ENCODE peak calls at places on chromosomes 6 and 20, in eight cellular contexts. P, H, R, Y, O, V, F and W are unnamed samples. For H3K4me1, the result is how much of the 10 kb centered on the place peaks cover.

GRCh38 chr6:92911301-92911700 is 508.1 kb downstream of the EPHA7 start:
- DNase-seq in O (no peak), H (no peak), Y (no peak), P (no peak), R (no peak), V (no peak), F (no peak), W (no peak)

GRCh38 chr6:150030611-150031010 is 5.3 kb upstream of the RAET1L start:
- DNase-seq in P (no peak), O (no peak), H (no peak), R (no peak), V (no peak), F (no peak), Y (no peak), W (no peak)

GRCh38 chr6:4280721-4281120 is 145.3 kb upstream of the ECI2 start:
- DNase-seq in F (no peak), V (no peak), H (no peak), O (peak), Y (peak), P (no peak), R (no peak), W (no peak)

GRCh38 chr20:16222859-16223411 is 350.3 kb downstream of the KIF16B start:
- DNase-seq in R (no peak), Y (no peak), V (no peak), O (no peak), P (no peak), H (no peak), F (no peak), W (no peak)

GRCh38 chr20:37627767-37628130 is 66.1 kb upstream of the CTNNBL1 start:
- DNase-seq in Y (no peak), V (no peak), P (no peak), R (no peak), F (no peak), O (no peak), H (no peak), W (no peak)

GRCh38 chr6:85066270-85066669 is 301.9 kb upstream of the TBX18 start:
- DNase-seq in H (no peak), Y (no peak), F (no peak), O (no peak), V (no peak), P (no peak), R (no peak), W (no peak)

GRCh38 chr6:38476141-38476540 is 163.6 kb downstream of the BTBD9 start:
- DNase-seq in R (no peak), V (no peak), H (no peak), P (no peak), O (no peak), Y (no peak), F (no peak), W (no peak)

GRCh38 chr6:18362058-18362561 is 25.0 kb upstream of the RNF144B start:
- DNase-seq in P (no peak), V (no peak), Y (no peak), F (no peak), O (peak), H (peak), R (no peak), W (no peak)

GRCh38 chr6:18269717-18270116 is 5.4 kb upstream of the DEK start:
- DNase-seq in V (no peak), H (peak), O (no peak), P (no peak), Y (no peak), R (no peak), F (no peak), W (no peak)

GRCh38 chr20:22524393-22525015 is 59.9 kb downstream of the FOXA2 start:
- DNase-seq in O (no peak), Y (no peak), V (no peak), R (no peak), P (no peak), H (no peak), F (no peak), W (no peak)

GRCh38 chr6:11140061-11140460 is 28.5 kb upstream of the ERVFRD-1 start:
- DNase-seq in H (no peak), V (no peak), Y (no peak), F (no peak), O (peak), P (no peak), R (no peak), W (no peak)

GRCh38 chr6:98847767-98848538 is 13.6 kb downstream of the POU3F2 start:
- DNase-seq in Y (no peak), R (peak), H (no peak), V (peak), P (no peak), O (no peak), F (no peak), W (no peak)

GRCh38 chr6:38634518-38634917 is 5.2 kb downstream of the BTBD9 start:
- DNase-seq in F (no peak), V (no peak), Y (no peak), P (no peak), R (no peak), O (peak), H (no peak), W (no peak)

GRCh38 chr6:97978855-97979271 is 695.8 kb upstream of the MMS22L start:
- DNase-seq in H (no peak), O (no peak), R (no peak), P (no peak), F (no peak), Y (no peak), V (peak), W (no peak)

GRCh38 chr20:18628330-18628941 is 40.6 kb downstream of the DTD1 start:
- DNase-seq in R (no peak), V (no peak), Y (no peak), F (no peak), H (peak), O (no peak), P (peak), W (no peak)

GRCh38 chr6:327538-328183 is 35.4 kb downstream of the DUSP22 start:
- DNase-seq in Y (no peak), P (no peak), V (no peak), H (peak), F (no peak), O (peak), R (peak), W (no peak)

GRCh38 chr6:16324622-16325225 is 86.3 kb downstream of the GMPR start:
- DNase-seq in O (peak), P (no peak), F (no peak), V (no peak), Y (no peak), R (no peak), H (no peak), W (no peak)

GRCh38 chr6:75098709-75099108 is 107.1 kb downstream of the COL12A1 start:
- DNase-seq in F (peak), P (peak), Y (peak), O (peak), R (peak), V (no peak), H (peak), W (no peak)

GRCh38 chr20:51529027-51529749 is 13.3 kb downstream of the NFATC2 start:
- DNase-seq in O (peak), R (no peak), F (no peak), H (no peak), Y (no peak), P (no peak), V (no peak), W (no peak)

GRCh38 chr6:24378473-24379097 is 20.7 kb upstream of the DCDC2 start:
- DNase-seq in H (no peak), R (no peak), V (no peak), Y (no peak), O (no peak), P (no peak), F (no peak), W (no peak)

GRCh38 chr6:90294989-90295853 is 1.4 kb downstream of the BACH2 start:
- DNase-seq in V (peak), P (peak), Y (peak), O (peak), H (peak), F (peak), R (peak), W (no peak)

GRCh38 chr20:62595491-62595890 is 46.8 kb upstream of the SLCO4A1 start:
- DNase-seq in H (peak), V (no peak), R (no peak), P (peak), F (no peak), O (peak), Y (peak), W (no peak)

GRCh38 chr20:20237093-20237959 is 130.6 kb upstream of the INSM1 start:
- DNase-seq in P (peak), R (no peak), O (peak), H (peak), V (no peak), F (no peak), Y (peak), W (no peak)

GRCh38 chr6:119132211-119133004 is 53.9 kb upstream of the FAM184A start:
- DNase-seq in H (no peak), V (no peak), Y (no peak), F (no peak), R (no peak), P (no peak), O (no peak), W (no peak)

GRCh38 chr6:85404497-85405174 is 45.2 kb upstream of the NT5E start:
- DNase-seq in P (peak), O (peak), V (no peak), H (peak), R (no peak), F (no peak), Y (peak), W (no peak)

GRCh38 chr6:79705456-79705995 is 74.4 kb downstream of the SH3BGRL2 start:
- DNase-seq in Y (no peak), H (no peak), P (no peak), F (no peak), O (no peak), R (no peak), V (no peak), W (no peak)

GRCh38 chr20:22941550-22941949 is 93.6 kb upstream of the SSTR4 start:
- DNase-seq in R (no peak), F (no peak), P (no peak), O (no peak), Y (no peak), H (no peak), V (no peak), W (no peak)

GRCh38 chr6:96743496-96743895 is 93.8 kb downstream of the GPR63 start:
- DNase-seq in V (no peak), P (no peak), H (no peak), Y (no peak), R (no peak), F (no peak), O (no peak), W (no peak)

GRCh38 chr6:118283759-118284158 is 264.3 kb upstream of the PLN start:
- DNase-seq in Y (peak), O (peak), R (peak), H (peak), P (peak), F (peak), V (no peak), W (no peak)

GRCh38 chr20:53032021-53033001 is 60.2 kb downstream of the TSHZ2 start:
- DNase-seq in R (peak), F (peak), H (peak), Y (peak), O (peak), V (no peak), P (no peak), W (no peak)

GRCh38 chr20:25018841-25019240 is 26.3 kb upstream of the APMAP start:
- DNase-seq in V (no peak), O (no peak), P (no peak), F (no peak), R (peak), H (peak), Y (no peak), W (no peak)

GRCh38 chr20:44810391-44811149 is at the start of gene RIMS4:
- DNase-seq in P (no peak), Y (no peak), H (no peak), R (no peak), V (no peak), O (no peak), F (no peak), W (no peak)

GRCh38 chr6:151494235-151494950 is 576 bp downstream of the CCDC170 start:
- DNase-seq in H (no peak), F (peak), P (no peak), Y (peak), R (no peak), O (peak), V (peak), W (no peak)

GRCh38 chr6:75643173-75643572 is 41.5 kb downstream of the SENP6 start:
- DNase-seq in V (no peak), Y (no peak), F (no peak), P (no peak), R (no peak), H (no peak), O (peak), W (no peak)

GRCh38 chr20:50494428-50494827 is 15.8 kb upstream of the PTPN1 start:
- DNase-seq in F (no peak), Y (no peak), O (no peak), H (no peak), V (no peak), R (peak), P (no peak), W (no peak)

GRCh38 chr6:54847799-54848597 is 1.4 kb downstream of the FAM83B start:
- DNase-seq in R (no peak), F (no peak), H (no peak), O (peak), P (no peak), V (no peak), Y (no peak), W (no peak)

GRCh38 chr6:134708079-134708478 is 241.8 kb downstream of the ALDH8A1 start:
- DNase-seq in O (no peak), P (no peak), F (no peak), Y (no peak), V (no peak), H (no peak), R (no peak), W (no peak)

GRCh38 chr6:33205172-33206026 is 944 bp downstream of the HSD17B8 start:
- DNase-seq in Y (no peak), R (peak), H (no peak), P (no peak), V (no peak), F (no peak), O (peak), W (no peak)

GRCh38 chr6:43129434-43130194 is 41.5 kb upstream of the SRF start:
- DNase-seq in O (peak), R (no peak), P (peak), F (peak), H (no peak), Y (peak), V (no peak), W (no peak)

GRCh38 chr20:57698867-57699275 is 10.9 kb downstream of the PMEPA1 start:
- DNase-seq in Y (no peak), V (no peak), R (no peak), F (no peak), P (peak), O (no peak), H (no peak), W (no peak)
- H3K4me3 ChIP-seq in Y (no peak), V (no peak), R (no peak), F (no peak), P (no peak), O (no peak), H (no peak), W (no peak)

GRCh38 chr6:31738048-31738979 is 1.5 kb upstream of the MSH5 start:
- DNase-seq in O (peak), Y (peak), P (peak), F (no peak), R (no peak), V (peak), H (peak), W (no peak)
- H3K4me1 ChIP-seq in O (under half), Y (under half), P (half or more), F (under half), R (under half), V (under half), H (half or more), W (under half)

GRCh38 chr6:28648035-28648877 is 122.6 kb downstream of the GPX5 start:
- DNase-seq in R (no peak), F (peak), Y (peak), O (peak), H (peak), P (no peak), V (no peak), W (no peak)
- TF ChIP-seq POLR2A in R (no peak), F (no peak), Y (no peak), O (no peak), H (no peak), P (no peak), V (no peak), W (no peak)

DNA sequence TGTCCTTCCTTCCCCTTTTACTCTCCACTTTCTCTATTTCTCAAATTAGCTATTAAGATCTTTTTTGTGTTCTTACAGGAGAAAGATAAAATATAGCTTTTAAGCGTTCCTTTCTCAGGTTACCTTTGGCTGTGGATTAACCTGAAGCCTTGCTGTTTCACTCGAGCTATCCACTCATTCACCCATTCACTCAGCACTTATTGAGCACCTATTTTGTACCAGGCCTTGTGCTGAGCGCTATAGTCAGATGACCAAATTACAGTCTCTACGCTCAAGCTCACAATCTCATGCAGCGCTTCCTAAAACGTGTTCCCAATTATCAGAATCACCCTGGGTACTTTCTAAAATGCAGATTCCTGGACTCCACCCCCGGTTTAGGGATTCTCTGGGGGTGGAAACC is 1.8 kb upstream of the CEP250 start:
- DNase-seq in H (no peak), P (no peak), O (no peak), R (no peak), Y (no peak), F (no peak), V (no peak), W (no peak)
- H3K4me3 ChIP-seq in H (no peak), P (no peak), O (no peak), R (no peak), Y (no peak), F (no peak), V (no peak), W (no peak)

GRCh38 chr6:87683890-87684289 is 18.1 kb downstream of the AKIRIN2 start:
- DNase-seq in P (no peak), V (no peak), H (no peak), F (no peak), Y (no peak), O (no peak), R (no peak), W (no peak)
- H3K4me1 ChIP-seq in P (under half), V (under half), H (under half), F (under half), Y (under half), O (under half), R (under half), W (under half)

DNA sequence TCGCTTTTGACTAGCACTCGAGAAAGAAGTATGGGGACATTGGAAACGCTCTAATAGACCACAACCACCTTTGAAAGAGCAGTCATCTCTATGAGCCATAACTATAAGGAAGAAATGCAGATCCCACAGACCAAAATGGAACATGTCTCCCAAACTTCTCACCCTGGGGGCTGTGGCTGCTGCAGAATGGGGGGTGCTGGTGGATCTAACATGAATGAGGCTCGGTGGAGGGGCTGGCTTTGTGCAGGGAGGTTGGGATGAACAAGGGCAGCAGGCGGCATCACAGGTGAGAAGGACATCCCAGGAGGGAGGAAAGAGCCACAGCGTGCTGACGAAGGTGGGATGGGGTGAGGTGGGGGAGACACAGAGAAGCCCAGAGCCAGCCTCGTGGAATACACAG is 10.5 kb upstream of the CCR6 start:
- DNase-seq in O (no peak), H (no peak), P (no peak), R (no peak), F (no peak), Y (no peak), V (no peak), W (no peak)
- TF ChIP-seq POLR2A in O (no peak), H (no peak), P (no peak), R (no peak), F (no peak), Y (no peak), V (no peak), W (no peak)

GRCh38 chr6:2937627-2938003 is 33.8 kb downstream of the SERPINB6 start:
- DNase-seq in R (no peak), O (no peak), P (no peak), H (no peak), Y (no peak), F (no peak), V (no peak), W (no peak)
- H3K4me3 ChIP-seq in R (no peak), O (no peak), P (no peak), H (no peak), Y (no peak), F (no peak), V (no peak), W (no peak)

DNA sequence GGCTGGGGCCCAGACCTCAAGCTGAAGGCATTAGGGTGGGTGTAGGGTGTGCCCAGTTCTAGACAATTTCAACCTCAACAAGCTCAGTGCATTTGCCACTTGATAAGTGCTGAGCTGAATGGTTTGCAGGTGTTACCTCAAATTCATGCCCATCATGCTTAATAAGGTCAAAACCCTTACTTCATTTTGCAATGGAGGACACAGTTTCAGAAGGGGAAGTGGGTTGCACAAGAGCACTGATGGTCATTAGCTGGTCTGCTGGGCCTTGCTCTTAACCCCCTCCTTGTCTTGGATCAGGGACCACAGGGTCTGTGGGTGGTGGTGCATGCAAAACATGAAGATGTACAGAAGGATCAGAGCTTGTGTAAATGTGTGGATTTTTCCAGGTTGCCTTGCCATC is 71.0 kb upstream of the SIRPA start:
- DNase-seq in R (no peak), Y (no peak), P (no peak), V (no peak), F (no peak), O (no peak), H (no peak), W (no peak)
- H3K4me1 ChIP-seq in R (under half), Y (under half), P (under half), V (under half), F (under half), O (under half), H (under half), W (under half)

GRCh38 chr6:139583420-139583819 is 209.0 kb upstream of the CITED2 start:
- DNase-seq in V (no peak), P (no peak), H (no peak), O (peak), R (no peak), Y (no peak), F (no peak), W (no peak)
- TF ChIP-seq POLR2A in V (no peak), P (no peak), H (no peak), O (no peak), R (no peak), Y (no peak), F (no peak), W (no peak)